ENCODE peak calls at places on chromosome 20, in eight cellular contexts. E is left ventricle myocardium inferior, J is BE2C, B is fibroblast of mammary gland, N is fibroblast of lung, K is tibial artery, T is colonic mucosa, Q is breast epithelium. R is an unnamed sample.

GRCh38 chr20:49810491-49811190 is 2.0 kb upstream of the SLC9A8 start:
- DNase-seq in E (no peak), J (no peak), B (no peak), N (no peak), K (no peak), T (no peak), Q (no peak), R (no peak)

GRCh38 chr20:40848530-40848929 is 159.5 kb upstream of the MAFB start:
- DNase-seq in E (no peak), J (no peak), B (no peak), N (no peak), K (no peak), T (no peak), Q (no peak), R (no peak)

GRCh38 chr20:8152183-8152582 is 20.1 kb downstream of the PLCB1 start:
- DNase-seq in E (no peak), J (no peak), B (peak; percentile 74), N (peak; percentile 82), K (no peak), T (no peak), Q (no peak), R (peak; percentile 8)

GRCh38 chr20:55160022-55160421 is 684.6 kb downstream of the DOK5 start:
- DNase-seq in E (no peak), J (no peak), B (peak; percentile 80), N (peak; percentile 75), K (no peak), T (no peak), Q (no peak), R (no peak)

GRCh38 chr20:46348231-46348803 is 40.0 kb upstream of the CDH22 start:
- DNase-seq in E (no peak), J (peak; percentile 81), B (peak; percentile 44), N (no peak), K (no peak), T (no peak), Q (no peak), R (no peak)

GRCh38 chr20:50379049-50379990 is 130.9 kb upstream of the PTPN1 start:
- DNase-seq in E (peak; percentile 93), J (peak; percentile 66), B (peak; percentile 91), N (peak; percentile 48), K (peak; percentile 96), T (peak; percentile 91), Q (peak; percentile 94), R (peak; percentile 94)

GRCh38 chr20:52783769-52784168 is 188.4 kb upstream of the TSHZ2 start:
- DNase-seq in E (no peak), J (peak; percentile 56), B (peak; percentile 33), N (no peak), K (no peak), T (peak; percentile 20), Q (no peak), R (no peak)

GRCh38 chr20:4949833-4950178 is 51.5 kb downstream of the SLC23A2 start:
- DNase-seq in E (no peak), J (peak; percentile 31), B (peak; percentile 58), N (peak; percentile 67), K (no peak), T (peak; percentile 33), Q (no peak), R (no peak)

GRCh38 chr20:9241232-9241692 is 172.4 kb downstream of the PLCB4 start:
- DNase-seq in E (no peak), J (no peak), B (peak; percentile 82), N (peak; percentile 97), K (no peak), T (no peak), Q (no peak), R (peak; percentile 88)

GRCh38 chr20:57627972-57628650 is 7.9 kb upstream of the ZBP1 start:
- DNase-seq in E (peak; percentile 61), J (no peak), B (peak; percentile 66), N (peak; percentile 16), K (peak; percentile 68), T (no peak), Q (no peak), R (peak; percentile 10)

GRCh38 chr20:19769516-19769915 is 11.5 kb downstream of the RIN2 start:
- DNase-seq in E (no peak), J (no peak), B (no peak), N (no peak), K (no peak), T (no peak), Q (no peak), R (no peak)

GRCh38 chr20:6814945-6815344 is 47.5 kb downstream of the BMP2 start:
- DNase-seq in E (no peak), J (no peak), B (no peak), N (no peak), K (no peak), T (no peak), Q (no peak), R (no peak)

GRCh38 chr20:56513807-56514150 is 10.8 kb upstream of the FAM209A start:
- DNase-seq in E (no peak), J (no peak), B (no peak), N (no peak), K (no peak), T (no peak), Q (no peak), R (no peak)

DNA sequence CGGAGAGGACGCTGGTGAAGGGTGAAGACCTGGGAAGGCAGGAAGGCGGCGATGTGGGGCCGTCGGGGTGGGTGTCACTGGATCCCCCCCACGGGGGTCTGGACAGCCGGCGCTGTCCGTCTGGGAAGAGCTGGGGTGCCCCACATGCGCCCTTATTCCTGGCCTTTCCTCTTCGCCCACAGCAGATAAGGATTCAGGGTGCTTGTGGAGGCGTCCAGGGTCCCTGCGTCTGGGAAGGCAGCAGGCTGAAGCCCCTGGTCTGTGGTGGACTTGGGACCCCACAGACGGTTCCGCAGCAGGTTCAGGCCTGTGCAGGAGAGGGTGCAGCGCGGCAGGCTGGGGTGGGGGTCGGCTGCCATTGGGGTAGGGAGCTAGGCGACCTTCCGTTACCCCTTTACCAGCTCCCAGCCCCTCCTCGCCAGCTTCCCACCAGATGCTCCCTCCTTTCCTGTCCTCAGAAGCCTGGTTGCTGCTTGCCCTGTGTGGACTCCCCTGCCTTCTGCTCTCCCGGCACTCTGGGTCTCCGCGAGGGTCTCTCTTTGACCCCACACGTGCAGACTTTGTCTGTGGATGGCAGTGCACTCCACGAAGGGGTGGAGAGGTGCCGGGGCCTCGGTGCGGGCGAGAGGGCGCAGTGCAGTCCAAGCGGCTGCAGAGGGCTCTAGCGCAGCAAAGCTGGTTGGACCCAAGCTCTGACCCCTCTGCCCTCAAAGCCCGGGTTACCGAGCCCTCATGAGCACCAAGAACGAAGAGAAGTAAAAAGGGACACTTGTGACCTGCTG is 2.1 kb upstream of the GATA5 start:
- DNase-seq in E (no peak), J (no peak), B (no peak), N (no peak), K (no peak), T (no peak), Q (no peak), R (no peak)
- TF ChIP-seq CTCF in E (peak; percentile 28), J (peak; percentile 9), B (no peak), N (no peak), K (no peak), T (no peak), Q (no peak), R (no peak)

DNA sequence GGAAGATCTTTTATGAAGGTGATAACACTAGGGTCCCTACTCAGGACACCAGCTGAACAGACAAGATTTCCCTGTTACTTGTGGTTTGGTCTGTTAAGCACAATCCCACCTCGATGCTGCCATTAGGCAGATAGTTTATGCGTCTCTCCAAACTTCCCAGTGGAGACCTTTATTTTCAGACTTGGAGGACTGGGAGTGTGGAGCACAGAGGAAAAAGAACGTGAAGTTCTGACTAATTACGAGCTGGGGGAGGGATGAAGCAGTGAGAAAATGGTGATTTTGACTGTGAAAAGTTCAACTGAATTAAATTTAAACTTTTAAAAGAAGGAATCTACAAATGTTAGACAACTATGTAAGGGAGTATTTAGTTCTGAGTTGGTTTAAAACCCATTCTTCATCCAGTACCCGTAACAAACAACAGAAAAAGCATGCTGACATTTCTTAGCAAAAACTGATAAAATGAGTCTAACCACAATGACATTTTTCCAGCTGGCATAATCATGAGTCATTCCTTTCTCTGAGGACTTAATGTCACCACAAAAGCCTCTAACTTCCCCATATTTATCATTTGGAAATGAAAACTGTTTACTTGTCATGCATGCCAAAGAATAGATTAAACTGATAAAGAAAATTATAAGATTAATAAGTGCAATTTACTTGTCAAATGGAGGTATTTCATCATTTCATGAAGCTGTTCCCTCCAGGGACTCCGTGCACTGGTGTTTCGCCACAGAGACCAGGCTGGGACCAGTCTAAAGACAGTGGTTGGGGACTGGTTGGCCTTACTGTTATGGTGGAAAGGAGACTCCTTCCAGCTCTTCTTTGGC is 113.3 kb upstream of the SSTR4 start:
- DNase-seq in E (no peak), J (no peak), B (peak; percentile 69), N (peak; percentile 60), K (no peak), T (no peak), Q (no peak), R (peak; percentile 65)
- H3K4me3 ChIP-seq in E (no peak overlapping the region), J (no peak overlapping the region), B (no peak overlapping the region), N (no peak overlapping the region), K (no peak overlapping the region), T (no peak overlapping the region), Q (no peak overlapping the region), R (no peak overlapping the region)

DNA sequence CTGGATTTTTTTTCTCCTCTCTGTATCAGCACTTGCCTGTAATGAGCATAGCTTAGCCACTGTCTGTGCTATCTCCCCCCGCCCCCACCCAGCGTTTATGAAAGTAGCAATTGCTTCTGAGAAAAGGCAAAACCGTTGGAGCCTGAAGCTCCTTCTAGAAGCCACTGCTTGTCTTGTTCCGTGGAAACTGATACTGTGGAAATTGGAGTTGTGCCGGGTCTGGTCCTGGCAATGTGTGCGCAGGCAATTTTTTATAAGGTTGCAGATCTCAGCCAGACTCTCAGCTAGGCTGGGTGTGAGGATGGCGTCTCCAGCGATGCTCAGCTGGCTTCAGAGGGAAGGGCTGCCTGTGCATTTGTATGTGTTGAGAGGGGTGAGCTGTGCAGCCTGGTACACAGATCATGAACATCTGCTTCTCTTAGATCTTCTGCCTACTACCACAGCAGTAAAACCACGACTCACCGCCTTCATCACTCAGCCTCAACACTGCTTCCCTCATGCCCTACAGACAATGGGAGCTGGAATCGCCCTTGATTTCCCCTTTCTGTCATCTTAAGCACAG is 72.4 kb upstream of the GTSF1L start:
- DNase-seq in E (no peak), J (peak; percentile 38), B (peak; percentile 13), N (no peak), K (no peak), T (no peak), Q (no peak), R (no peak)
- TF ChIP-seq CTCF in E (no peak), J (no peak), B (no peak), N (no peak), K (no peak), T (no peak), Q (no peak), R (no peak)

GRCh38 chr20:24470031-24470781 is 777 bp downstream of the SYNDIG1 start:
- DNase-seq in E (no peak), J (no peak), B (no peak), N (peak; percentile 22), K (no peak), T (no peak), Q (no peak), R (no peak)

GRCh38 chr20:24470782-24471582 is 1.6 kb downstream of the SYNDIG1 start:
- DNase-seq in E (no peak), J (no peak), B (no peak), N (no peak), K (no peak), T (no peak), Q (no peak), R (no peak)

GRCh38 chr20:24465730-24466129 is 3.7 kb upstream of the SYNDIG1 start:
- DNase-seq in E (peak; percentile 54), J (no peak), B (peak; percentile 28), N (peak; percentile 71), K (peak; percentile 39), T (no peak), Q (no peak), R (peak; percentile 48)

GRCh38 chr20:24469116-24470030 is at the start of gene SYNDIG1:
- DNase-seq in E (peak; percentile 35), J (peak; percentile 35), B (no peak), N (peak; percentile 19), K (peak; percentile 26), T (no peak), Q (no peak), R (no peak)

GRCh38 chr20:24468401-24469115 is 871 bp upstream of the SYNDIG1 start:
- DNase-seq in E (no peak), J (no peak), B (no peak), N (peak; percentile 16), K (no peak), T (no peak), Q (no peak), R (no peak)
- H3K4me3 ChIP-seq in E (peak overlapping the region; percentile 71), J (no peak overlapping the region), B (no peak overlapping the region), N (no peak overlapping the region), K (peak overlapping the region; percentile 65), T (no peak overlapping the region), Q (peak overlapping the region; percentile 48), R (peak overlapping the region; percentile 50)

R was measured in AG09309.